ENCODE peak calls at places on chromosomes 16 and 17, in five cellular contexts. D is GM04504; M is amniotic stem cell; O is stimulated activated CD8-positive, alpha-beta memory T cell treated with anti-CD3 and anti-CD28 coated beads, Interleukin-15, amount 100 ng/mL, for 4 hours; C is DMS 273 treated with DMSO at 0.1 percent for 48 hours. I is an unnamed sample.

GRCh38 chr17:79838541-79839274 is 532 bp downstream of the CBX4 start:
- DNase-seq in D (no peak), M (no peak), C (no peak), O (no peak), I (peak; percentile 71)

GRCh38 chr17:3730881-3731429 is 7.3 kb downstream of the HASPIN start:
- DNase-seq in O (no peak), C (no peak), M (no peak), D (no peak), I (no peak)

GRCh38 chr16:11007714-11008240 is 63.4 kb downstream of the CLEC16A start:
- DNase-seq in M (no peak), O (no peak), D (no peak), C (no peak), I (no peak)

GRCh38 chr17:81339180-81339501 is 44.0 kb upstream of the SLC38A10 start:
- DNase-seq in C (no peak), D (no peak), M (no peak), O (no peak), I (no peak)

GRCh38 chr17:81322271-81323082 is 27.4 kb upstream of the SLC38A10 start:
- DNase-seq in M (no peak), D (no peak), C (no peak), O (no peak), I (peak; percentile 97)

GRCh38 chr16:4846503-4846900 is 586 bp downstream of the GLYR1 start:
- DNase-seq in O (no peak), C (no peak), D (peak; percentile 33), M (peak; percentile 46), I (no peak)

GRCh38 chr16:85376292-85377095 is 236.6 kb upstream of the GSE1 start:
- DNase-seq in O (no peak), D (no peak), M (no peak), C (no peak), I (no peak)

GRCh38 chr16:25135239-25135878 is 23.8 kb downstream of the LCMT1 start:
- DNase-seq in O (no peak), D (no peak), M (peak; percentile 18), C (peak; percentile 27), I (no peak)

GRCh38 chr17:35374766-35375344 is 1.4 kb upstream of the SLFN11 start:
- DNase-seq in D (no peak), O (no peak), C (no peak), M (no peak), I (no peak)

GRCh38 chr16:28136751-28137434 is 73.4 kb upstream of the GSG1L start:
- DNase-seq in O (no peak), D (no peak), C (no peak), M (no peak), I (no peak)

GRCh38 chr17:76458580-76459490 is 5.9 kb upstream of the UBE2O start:
- DNase-seq in D (no peak), M (peak; percentile 28), O (no peak), C (peak; percentile 15), I (peak; percentile 52)

GRCh38 chr17:59373879-59374495 is 42.5 kb downstream of the YPEL2 start:
- DNase-seq in M (no peak), O (no peak), C (no peak), D (peak; percentile 53), I (no peak)

GRCh38 chr17:81481011-81481799 is 31.4 kb downstream of the ACTG1 start:
- DNase-seq in C (no peak), O (peak; percentile 22), M (peak; percentile 7), D (no peak), I (peak; percentile 100)

GRCh38 chr16:86787538-86787937 is 209.2 kb downstream of the FOXL1 start:
- DNase-seq in C (no peak), O (no peak), M (no peak), D (no peak), I (no peak)

GRCh38 chr16:88953003-88953690 is 23.9 kb downstream of the CBFA2T3 start:
- DNase-seq in M (no peak), C (no peak), O (no peak), D (no peak), I (no peak)

GRCh38 chr17:61250335-61250890 is 149.2 kb upstream of the TBX2 start:
- DNase-seq in D (no peak), O (no peak), C (no peak), M (peak; percentile 21), I (no peak)

GRCh38 chr16:24950275-24950674 is 64.9 kb downstream of the ARHGAP17 start:
- DNase-seq in C (no peak), O (no peak), M (no peak), D (peak; percentile 38), I (no peak)

GRCh38 chr17:35766903-35767510 is 6.3 kb downstream of the C17orf50 start:
- DNase-seq in D (no peak), O (no peak), M (no peak), C (no peak), I (no peak)

I was measured in K562.